ENCODE peak calls at places on chromosome 16, in four cellular contexts. N is Panc1, U is upper lobe of right lung, V is HepG2. C is an unnamed sample. For H3K4me1, the result is how much of the 10 kb centered on the place peaks cover.

GRCh38 chr16:6066601-6067000 is 969.0 kb upstream of the EEF2KMT start:
- DNase-seq in N (no peak), U (no peak), V (no peak), C (no peak)

GRCh38 chr16:59859606-59860402 is 1125.7 kb upstream of the GOT2 start:
- DNase-seq in N (no peak), U (no peak), V (no peak), C (no peak)

GRCh38 chr16:58409316-58409973 is 17.2 kb downstream of the GINS3 start:
- DNase-seq in N (no peak), U (no peak), V (no peak), C (no peak)

GRCh38 chr16:7330709-7331108 is 1.9 kb upstream of the RBFOX1 start:
- DNase-seq in N (no peak), U (no peak), V (no peak), C (no peak)

GRCh38 chr16:8644151-8644512 is 22.6 kb downstream of the METTL22 start:
- DNase-seq in N (no peak), U (no peak), V (no peak), C (no peak)

GRCh38 chr16:19008245-19008644 is 24.5 kb downstream of the TMC7 start:
- DNase-seq in N (no peak), U (no peak), V (peak), C (no peak)

GRCh38 chr16:80968386-80969113 is 38.1 kb downstream of the CMC2 start:
- DNase-seq in N (no peak), U (no peak), V (no peak), C (no peak)

GRCh38 chr16:31333686-31334649 is 21.0 kb upstream of the ITGAX start:
- DNase-seq in N (peak), U (no peak), V (peak), C (peak)

GRCh38 chr16:71693168-71693567 is 31.3 kb downstream of the PHLPP2 start:
- DNase-seq in N (no peak), U (no peak), V (no peak), C (no peak)

GRCh38 chr16:65200374-65200773 is 78.5 kb upstream of the CDH11 start:
- DNase-seq in N (no peak), U (no peak), V (no peak), C (no peak)

GRCh38 chr16:30551781-30552180 is 6.4 kb downstream of the ZNF764 start:
- DNase-seq in N (no peak), U (peak), V (no peak), C (no peak)

GRCh38 chr16:23539984-23540816 is 16.9 kb downstream of the EARS2 start:
- DNase-seq in N (peak), U (no peak), V (peak), C (no peak)

GRCh38 chr16:19284207-19284606 is 1.3 kb upstream of the CLEC19A start:
- DNase-seq in N (peak), U (peak), V (no peak), C (no peak)

GRCh38 chr16:14485131-14485551 is 144.9 kb downstream of the PARN start:
- DNase-seq in N (no peak), U (no peak), V (peak), C (no peak)

GRCh38 chr16:57988929-57989328 is 11.5 kb downstream of the ZNF319 start:
- DNase-seq in N (no peak), U (no peak), V (no peak), C (no peak)

GRCh38 chr16:69927056-69927757 is 23.9 kb upstream of the CLEC18A start:
- DNase-seq in N (no peak), U (no peak), V (peak), C (no peak)

GRCh38 chr16:1295465-1295864 is 14.0 kb upstream of the UBE2I start:
- DNase-seq in N (no peak), U (no peak), V (no peak), C (no peak)

GRCh38 chr16:70696952-70697600 is 11.2 kb upstream of the MTSS2 start:
- DNase-seq in N (no peak), U (peak), V (no peak), C (no peak)

GRCh38 chr16:48117217-48118105 is 38.3 kb downstream of the ABCC12 start:
- DNase-seq in N (no peak), U (peak), V (peak), C (no peak)

GRCh38 chr16:49995720-49996119 is 29.3 kb upstream of the CNEP1R1 start:
- DNase-seq in N (no peak), U (no peak), V (no peak), C (no peak)

GRCh38 chr16:83627996-83628395 is 179.8 kb upstream of the HSBP1 start:
- DNase-seq in N (no peak), U (no peak), V (no peak), C (no peak)

GRCh38 chr16:70754371-70754770 is 46.6 kb downstream of the VAC14 start:
- DNase-seq in N (no peak), U (no peak), V (no peak), C (no peak)

GRCh38 chr16:23960081-23960499 is 124.3 kb downstream of the PRKCB start:
- DNase-seq in N (no peak), U (no peak), V (no peak), C (no peak)

GRCh38 chr16:31451681-31452351 is 7.5 kb upstream of the ARMC5 start:
- DNase-seq in N (no peak), U (peak), V (peak), C (no peak)

GRCh38 chr16:56301391-56301850 is 110.1 kb downstream of the GNAO1 start:
- DNase-seq in N (no peak), U (no peak), V (no peak), C (no peak)

GRCh38 chr16:88977845-88978607 is 1.0 kb upstream of the CBFA2T3 start:
- DNase-seq in N (no peak), U (no peak), V (no peak), C (no peak)

GRCh38 chr16:12811441-12812198 is 7.9 kb upstream of the CPPED1 start:
- DNase-seq in N (no peak), U (no peak), V (no peak), C (no peak)

GRCh38 chr16:89164847-89165684 is 6.5 kb upstream of the CDH15 start:
- DNase-seq in N (no peak), U (no peak), V (no peak), C (no peak)

GRCh38 chr16:57578521-57579360 is 36.3 kb downstream of the ADGRG5 start:
- DNase-seq in N (no peak), U (no peak), V (no peak), C (no peak)

GRCh38 chr16:89775223-89775622 is 41.2 kb downstream of the FANCA start:
- DNase-seq in N (no peak), U (no peak), V (no peak), C (no peak)

GRCh38 chr16:77043076-77043475 is 147.9 kb upstream of the MON1B start:
- DNase-seq in N (peak), U (no peak), V (no peak), C (no peak)

GRCh38 chr16:31351246-31351936 is 3.6 kb upstream of the ITGAX start:
- DNase-seq in N (no peak), U (no peak), V (no peak), C (no peak)

GRCh38 chr16:392450-393027 is 4.5 kb upstream of the NME4 start:
- DNase-seq in N (no peak), U (no peak), V (no peak), C (no peak)

GRCh38 chr16:26195225-26195624 is 503.5 kb downstream of the HS3ST4 start:
- DNase-seq in N (no peak), U (no peak), V (no peak), C (no peak)

GRCh38 chr16:81888520-81889394 is 109.7 kb downstream of the PLCG2 start:
- DNase-seq in N (no peak), U (no peak), V (peak), C (no peak)

GRCh38 chr16:2145843-2146242 is 2.6 kb upstream of the RAB26 start:
- DNase-seq in N (no peak), U (no peak), V (no peak), C (no peak)

GRCh38 chr16:12612598-12613101 is 191.0 kb downstream of the CPPED1 start:
- DNase-seq in N (peak), U (no peak), V (peak), C (peak)

GRCh38 chr16:19822534-19822933 is 62.1 kb downstream of the GPRC5B start:
- DNase-seq in N (no peak), U (no peak), V (no peak), C (no peak)

GRCh38 chr16:14109782-14110727 is 38.9 kb downstream of the MRTFB start:
- DNase-seq in N (no peak), U (no peak), V (no peak), C (no peak)

GRCh38 chr16:84730406-84731106 is 30.8 kb downstream of the USP10 start:
- DNase-seq in N (no peak), U (peak), V (peak), C (no peak)
- H3K4me1 ChIP-seq in N (half or more), U (under half), V (half or more), C (half or more)

DNA sequence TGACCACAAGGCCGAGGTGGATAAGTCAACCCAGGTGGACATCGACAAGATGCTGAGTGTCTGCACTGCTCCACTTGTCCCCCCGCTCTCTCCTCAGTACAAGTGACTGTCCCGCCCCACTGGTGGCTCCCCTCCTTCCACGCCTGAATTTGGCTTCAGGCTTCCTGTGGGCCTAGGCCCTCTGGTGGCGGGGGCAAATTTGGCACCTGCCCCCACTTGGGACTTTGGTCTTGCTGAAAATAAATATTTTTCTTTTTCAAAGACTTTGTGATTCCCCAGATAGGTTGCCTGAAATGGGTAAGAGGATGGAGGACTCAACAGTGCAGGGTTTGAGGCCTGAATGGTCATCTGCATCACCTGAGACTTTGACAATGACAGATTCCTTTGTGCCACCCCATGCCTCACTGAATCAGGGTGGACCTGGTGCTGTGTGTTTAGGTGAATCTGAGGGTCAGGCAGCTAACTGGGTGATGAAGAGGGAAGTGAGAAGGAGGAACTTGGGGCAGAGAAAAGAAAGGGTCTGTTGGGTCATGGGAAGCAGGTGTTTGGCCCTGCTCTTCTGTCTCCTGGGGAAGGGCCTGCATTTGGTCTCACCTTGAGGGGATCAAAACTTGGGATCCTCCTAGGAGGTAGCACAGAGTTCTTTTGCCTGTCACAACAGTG is 2.0 kb downstream of the C16orf86 start:
- DNase-seq in N (no peak), U (no peak), V (no peak), C (no peak)
- TF ChIP-seq CTCF in N (no peak), U (no peak), V (no peak), C (no peak)

GRCh38 chr16:46895399-46896313 is 11.5 kb downstream of the GPT2 start:
- DNase-seq in N (no peak), U (no peak), V (peak), C (no peak)

GRCh38 chr16:46894011-46894672 is 10.0 kb downstream of the GPT2 start:
- DNase-seq in N (no peak), U (no peak), V (no peak), C (no peak)

GRCh38 chr16:46889245-46889941 is 5.2 kb downstream of the GPT2 start:
- DNase-seq in N (no peak), U (no peak), V (no peak), C (no peak)

GRCh38 chr16:46889942-46890300 is 5.8 kb downstream of the GPT2 start:
- DNase-seq in N (no peak), U (no peak), V (no peak), C (no peak)

DNA sequence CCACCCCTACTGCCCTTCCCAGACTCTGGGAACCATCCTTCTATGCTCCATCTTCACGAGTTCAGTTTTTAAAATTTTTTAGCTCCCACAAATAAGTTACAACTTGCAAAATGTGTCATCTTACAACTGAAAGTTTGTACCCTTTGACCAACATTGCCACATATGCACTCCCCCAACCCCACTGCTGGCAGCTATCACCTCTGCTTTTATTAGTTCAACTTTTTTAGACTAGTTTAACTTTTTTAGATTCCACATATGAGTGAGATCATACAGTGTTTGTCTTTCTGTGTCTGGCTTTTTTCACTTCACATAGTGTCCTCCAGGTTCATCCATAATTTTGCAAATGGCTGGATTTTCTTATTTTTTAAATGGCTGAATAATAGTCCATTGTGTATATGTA is 7.7 kb downstream of the GPT2 start:
- DNase-seq in N (no peak), U (no peak), V (no peak), C (no peak)
- H3K4me1 ChIP-seq in N (under half), U (under half), V (half or more), C (under half)

GRCh38 chr16:74034862-74035261 is 261.8 kb upstream of the PSMD7 start:
- DNase-seq in N (peak), U (no peak), V (peak), C (no peak)
- TF ChIP-seq CTCF in N (peak), U (peak), V (peak), C (no peak)

GRCh38 chr16:85602831-85603755 is 10.0 kb upstream of the GSE1 start:
- DNase-seq in N (no peak), U (no peak), V (no peak), C (no peak)

GRCh38 chr16:85600905-85601639 is 12.1 kb upstream of the GSE1 start:
- DNase-seq in N (no peak), U (no peak), V (no peak), C (no peak)

GRCh38 chr16:85601730-85602401 is 11.3 kb upstream of the GSE1 start:
- DNase-seq in N (no peak), U (no peak), V (no peak), C (no peak)

GRCh38 chr16:85604145-85604705 is 8.9 kb upstream of the GSE1 start:
- DNase-seq in N (no peak), U (no peak), V (no peak), C (no peak)

DNA sequence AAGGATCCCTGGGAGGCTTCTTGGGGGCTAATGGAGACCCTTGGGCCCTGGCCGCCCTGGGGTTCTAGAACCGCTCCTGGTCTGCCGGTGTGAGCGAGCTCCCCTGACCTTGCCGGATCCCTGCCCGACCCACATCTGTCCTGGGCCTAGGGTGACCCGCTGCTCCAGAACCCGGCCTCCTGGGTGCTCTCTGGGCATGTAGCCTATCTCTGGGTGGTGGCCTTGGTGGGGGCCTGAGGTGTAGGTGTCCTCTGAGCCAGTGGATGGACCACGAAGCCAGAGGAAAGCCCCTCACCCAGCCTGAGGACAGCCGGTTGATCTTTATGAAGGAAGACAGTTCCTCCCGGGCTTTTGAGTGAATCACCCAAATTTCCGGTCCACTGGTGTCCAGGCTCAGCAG is 10.7 kb upstream of the GSE1 start:
- DNase-seq in N (no peak), U (no peak), V (no peak), C (no peak)
- H3K4me1 ChIP-seq in N (half or more), U (under half), V (under half), C (half or more)

GRCh38 chr16:85056211-85056748 is 28.7 kb downstream of the KIAA0513 start:
- DNase-seq in N (no peak), U (no peak), V (peak), C (no peak)
- TF ChIP-seq CTCF in N (no peak), U (peak), V (peak), C (no peak)

GRCh38 chr16:4324479-4324868 is 8.6 kb downstream of the GLIS2 start:
- DNase-seq in N (no peak), U (no peak), V (no peak), C (no peak)

GRCh38 chr16:4322121-4323035 is 6.5 kb downstream of the GLIS2 start:
- DNase-seq in N (no peak), U (no peak), V (no peak), C (no peak)

GRCh38 chr16:4323071-4323844 is 7.4 kb downstream of the GLIS2 start:
- DNase-seq in N (no peak), U (peak), V (no peak), C (no peak)

GRCh38 chr16:4324871-4325740 is 9.2 kb downstream of the GLIS2 start:
- DNase-seq in N (no peak), U (no peak), V (no peak), C (no peak)

DNA sequence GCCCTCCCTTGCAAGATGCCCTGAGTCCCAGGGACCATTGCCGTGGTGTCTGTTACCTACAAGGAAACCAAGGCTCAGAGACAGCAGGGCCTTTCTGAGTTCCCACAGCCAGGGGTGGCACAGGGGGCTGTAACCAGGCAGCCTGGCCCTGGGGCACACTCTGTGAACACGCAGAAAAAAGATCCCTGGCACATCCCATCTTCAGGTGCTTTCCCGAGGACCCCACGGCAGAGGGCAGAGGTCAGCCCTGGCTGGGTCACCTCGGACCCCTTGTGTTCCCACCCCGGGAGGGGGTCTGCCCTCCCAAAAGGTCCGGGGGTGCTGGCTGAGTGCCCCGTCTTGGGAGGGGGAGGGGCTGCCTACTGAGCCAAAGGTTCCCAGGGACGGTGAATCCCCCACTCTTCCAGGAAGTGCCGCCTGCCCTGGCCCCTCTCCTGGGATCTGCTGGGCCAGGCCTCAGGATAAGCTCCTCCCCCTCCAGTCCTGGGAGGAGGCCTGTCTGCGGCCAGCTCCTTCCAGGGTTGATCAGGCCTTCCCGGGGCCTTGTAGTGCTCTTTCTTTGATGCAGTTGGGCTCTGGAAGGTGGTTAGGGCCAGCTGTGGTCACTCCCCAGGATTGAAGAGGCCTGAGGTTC is 8.1 kb downstream of the GLIS2 start:
- DNase-seq in N (no peak), U (peak), V (no peak), C (no peak)
- H3K4me1 ChIP-seq in N (half or more), U (half or more), V (half or more), C (half or more)